ENCODE peak calls at places on chromosome 1, in eight cellular contexts. One of them, this sample, is unnamed.

GRCh38 chr1:108561731-108562326 is 1.9 kb downstream of the EEIG2 start:
- DNase-seq in OCI-LY7: peak
- DNase-seq in cardiac muscle cell: peak
- DNase-seq in dorsolateral prefrontal cortex: peak
- DNase-seq in GM06990: peak
- DNase-seq in tibial nerve: peak
- DNase-seq in endodermal cell: peak
- DNase-seq in fibroblast of lung: no peak
- DNase-seq in this sample: peak

GRCh38 chr1:165816801-165817497 is 10.5 kb upstream of the UCK2 start:
- DNase-seq in OCI-LY7: no peak
- DNase-seq in cardiac muscle cell: peak
- DNase-seq in dorsolateral prefrontal cortex: no peak
- DNase-seq in GM06990: no peak
- DNase-seq in tibial nerve: no peak
- DNase-seq in endodermal cell: no peak
- DNase-seq in fibroblast of lung: no peak
- DNase-seq in this sample: no peak

GRCh38 chr1:54949971-54950360 is 30.5 kb upstream of the TMEM61 start:
- DNase-seq in OCI-LY7: no peak
- DNase-seq in cardiac muscle cell: no peak
- DNase-seq in dorsolateral prefrontal cortex: no peak
- DNase-seq in GM06990: no peak
- DNase-seq in tibial nerve: peak
- DNase-seq in endodermal cell: no peak
- DNase-seq in fibroblast of lung: peak
- DNase-seq in this sample: peak

GRCh38 chr1:200282497-200283122 is 127.2 kb downstream of the ZNF281 start:
- DNase-seq in OCI-LY7: no peak
- DNase-seq in cardiac muscle cell: no peak
- DNase-seq in dorsolateral prefrontal cortex: no peak
- DNase-seq in GM06990: no peak
- DNase-seq in tibial nerve: no peak
- DNase-seq in endodermal cell: no peak
- DNase-seq in fibroblast of lung: no peak
- DNase-seq in this sample: no peak

GRCh38 chr1:27602510-27603319 is 1.2 kb downstream of the AHDC1 start:
- DNase-seq in OCI-LY7: peak
- DNase-seq in cardiac muscle cell: peak
- DNase-seq in dorsolateral prefrontal cortex: no peak
- DNase-seq in GM06990: no peak
- DNase-seq in tibial nerve: no peak
- DNase-seq in endodermal cell: peak
- DNase-seq in fibroblast of lung: no peak
- DNase-seq in this sample: no peak

GRCh38 chr1:8571200-8571984 is 246.0 kb downstream of the RERE start:
- DNase-seq in OCI-LY7: peak
- DNase-seq in cardiac muscle cell: peak
- DNase-seq in dorsolateral prefrontal cortex: no peak
- DNase-seq in GM06990: no peak
- DNase-seq in tibial nerve: peak
- DNase-seq in endodermal cell: no peak
- DNase-seq in fibroblast of lung: peak
- DNase-seq in this sample: peak

GRCh38 chr1:41683681-41684500 is 199.4 kb upstream of the EDN2 start:
- DNase-seq in OCI-LY7: no peak
- DNase-seq in cardiac muscle cell: no peak
- DNase-seq in dorsolateral prefrontal cortex: no peak
- DNase-seq in GM06990: peak
- DNase-seq in tibial nerve: no peak
- DNase-seq in endodermal cell: no peak
- DNase-seq in fibroblast of lung: peak
- DNase-seq in this sample: no peak

GRCh38 chr1:22676916-22677601 is 24.0 kb downstream of the C1QB start:
- DNase-seq in OCI-LY7: no peak
- DNase-seq in cardiac muscle cell: no peak
- DNase-seq in dorsolateral prefrontal cortex: no peak
- DNase-seq in GM06990: no peak
- DNase-seq in tibial nerve: no peak
- DNase-seq in endodermal cell: no peak
- DNase-seq in fibroblast of lung: peak
- DNase-seq in this sample: no peak

GRCh38 chr1:27526569-27527222 is 36.7 kb upstream of the WASF2 start:
- DNase-seq in OCI-LY7: peak
- DNase-seq in cardiac muscle cell: no peak
- DNase-seq in dorsolateral prefrontal cortex: no peak
- DNase-seq in GM06990: no peak
- DNase-seq in tibial nerve: no peak
- DNase-seq in endodermal cell: no peak
- DNase-seq in fibroblast of lung: no peak
- DNase-seq in this sample: no peak

GRCh38 chr1:244187310-244187709 is 136.2 kb downstream of the ZBTB18 start:
- DNase-seq in OCI-LY7: no peak
- DNase-seq in cardiac muscle cell: no peak
- DNase-seq in dorsolateral prefrontal cortex: peak
- DNase-seq in GM06990: no peak
- DNase-seq in tibial nerve: no peak
- DNase-seq in endodermal cell: no peak
- DNase-seq in fibroblast of lung: no peak
- DNase-seq in this sample: no peak

GRCh38 chr1:224592636-224593579 is 23.2 kb upstream of the CNIH3 start:
- DNase-seq in OCI-LY7: peak
- DNase-seq in cardiac muscle cell: no peak
- DNase-seq in dorsolateral prefrontal cortex: no peak
- DNase-seq in GM06990: peak
- DNase-seq in tibial nerve: no peak
- DNase-seq in endodermal cell: no peak
- DNase-seq in fibroblast of lung: peak
- DNase-seq in this sample: peak

GRCh38 chr1:6417961-6418667 is 1.6 kb downstream of the HES2 start:
- DNase-seq in OCI-LY7: no peak
- DNase-seq in cardiac muscle cell: no peak
- DNase-seq in dorsolateral prefrontal cortex: no peak
- DNase-seq in GM06990: no peak
- DNase-seq in tibial nerve: no peak
- DNase-seq in endodermal cell: no peak
- DNase-seq in fibroblast of lung: no peak
- DNase-seq in this sample: no peak

GRCh38 chr1:6419803-6420593 is at the start of gene HES2:
- DNase-seq in OCI-LY7: no peak
- DNase-seq in cardiac muscle cell: no peak
- DNase-seq in dorsolateral prefrontal cortex: no peak
- DNase-seq in GM06990: no peak
- DNase-seq in tibial nerve: no peak
- DNase-seq in endodermal cell: peak
- DNase-seq in fibroblast of lung: no peak
- DNase-seq in this sample: no peak

GRCh38 chr1:6420594-6421042 is 899 bp upstream of the HES2 start:
- DNase-seq in OCI-LY7: no peak
- DNase-seq in cardiac muscle cell: no peak
- DNase-seq in dorsolateral prefrontal cortex: no peak
- DNase-seq in GM06990: no peak
- DNase-seq in tibial nerve: no peak
- DNase-seq in endodermal cell: peak
- DNase-seq in fibroblast of lung: no peak
- DNase-seq in this sample: no peak

GRCh38 chr1:6419397-6419802 is 319 bp downstream of the HES2 start:
- DNase-seq in OCI-LY7: no peak
- DNase-seq in cardiac muscle cell: no peak
- DNase-seq in dorsolateral prefrontal cortex: no peak
- DNase-seq in GM06990: no peak
- DNase-seq in tibial nerve: no peak
- DNase-seq in endodermal cell: peak
- DNase-seq in fibroblast of lung: no peak
- DNase-seq in this sample: no peak

DNA sequence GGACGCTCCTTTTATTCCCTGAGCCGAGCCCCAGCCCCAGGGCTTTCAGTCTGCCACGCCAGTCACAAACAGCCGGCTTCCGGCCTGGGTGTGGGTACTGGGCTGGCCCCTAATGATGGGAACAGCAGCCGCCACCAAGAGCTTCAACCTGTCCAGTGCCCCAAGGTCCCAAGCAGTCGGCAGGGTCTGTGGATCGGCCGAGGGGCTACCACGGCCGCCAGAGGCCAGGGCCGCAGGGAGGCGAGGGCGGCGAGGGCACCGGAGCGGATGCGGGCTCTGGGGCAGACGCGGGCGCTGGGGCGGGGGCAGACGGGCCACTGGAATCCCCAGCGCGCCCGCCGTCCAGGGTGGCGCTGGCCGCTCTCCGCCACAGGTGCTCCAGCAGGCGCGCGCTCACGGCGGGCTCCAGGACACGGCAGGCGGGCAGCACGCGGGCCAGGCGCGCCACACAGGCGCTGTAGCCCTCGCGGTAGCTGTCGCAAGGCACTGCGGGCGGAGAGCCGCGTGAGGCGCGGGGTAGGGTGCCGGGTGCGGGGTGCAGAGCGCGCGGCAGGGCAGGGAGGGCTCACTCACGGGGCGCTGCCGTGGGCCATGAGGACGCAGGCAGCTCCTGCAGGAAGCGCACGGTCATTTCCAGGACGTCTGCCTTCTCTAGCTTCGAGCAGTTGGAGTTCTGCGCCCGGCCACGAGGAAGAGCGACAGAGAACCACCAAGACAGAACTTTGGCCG is 887 bp downstream of the HES2 start:
- DNase-seq in OCI-LY7: no peak
- DNase-seq in cardiac muscle cell: no peak
- DNase-seq in dorsolateral prefrontal cortex: no peak
- DNase-seq in GM06990: no peak
- DNase-seq in tibial nerve: no peak
- DNase-seq in endodermal cell: peak
- DNase-seq in fibroblast of lung: no peak
- DNase-seq in this sample: no peak
- H3K4me3 ChIP-seq in OCI-LY7: no peak
- H3K4me3 ChIP-seq in cardiac muscle cell: no peak
- H3K4me3 ChIP-seq in dorsolateral prefrontal cortex: no peak
- H3K4me3 ChIP-seq in GM06990: no peak
- H3K4me3 ChIP-seq in tibial nerve: no peak
- H3K4me3 ChIP-seq in endodermal cell: no peak
- H3K4me3 ChIP-seq in fibroblast of lung: no peak
- H3K4me3 ChIP-seq in this sample: no peak

GRCh38 chr1:32622806-32623694 is 27.3 kb downstream of the ZBTB8OS start:
- DNase-seq in OCI-LY7: no peak
- DNase-seq in cardiac muscle cell: no peak
- DNase-seq in dorsolateral prefrontal cortex: no peak
- DNase-seq in GM06990: peak
- DNase-seq in tibial nerve: no peak
- DNase-seq in endodermal cell: no peak
- DNase-seq in fibroblast of lung: no peak
- DNase-seq in this sample: no peak
- TF ChIP-seq CTCF in OCI-LY7: no peak
- TF ChIP-seq CTCF in cardiac muscle cell: no peak
- TF ChIP-seq CTCF in dorsolateral prefrontal cortex: no peak
- TF ChIP-seq CTCF in GM06990: no peak
- TF ChIP-seq CTCF in tibial nerve: no peak
- TF ChIP-seq CTCF in endodermal cell: no peak
- TF ChIP-seq CTCF in fibroblast of lung: no peak
- TF ChIP-seq CTCF in this sample: no peak

GRCh38 chr1:160193091-160193819 is 2.9 kb downstream of the CASQ1 start:
- DNase-seq in OCI-LY7: peak
- DNase-seq in cardiac muscle cell: peak
- DNase-seq in dorsolateral prefrontal cortex: peak
- DNase-seq in GM06990: peak
- DNase-seq in tibial nerve: peak
- DNase-seq in endodermal cell: peak
- DNase-seq in fibroblast of lung: peak
- DNase-seq in this sample: peak
- H3K4me3 ChIP-seq in OCI-LY7: no peak
- H3K4me3 ChIP-seq in cardiac muscle cell: no peak
- H3K4me3 ChIP-seq in dorsolateral prefrontal cortex: peak
- H3K4me3 ChIP-seq in GM06990: no peak
- H3K4me3 ChIP-seq in tibial nerve: no peak
- H3K4me3 ChIP-seq in endodermal cell: no peak
- H3K4me3 ChIP-seq in fibroblast of lung: no peak
- H3K4me3 ChIP-seq in this sample: no peak

GRCh38 chr1:152580433-152580832 is at the start of gene LCE3D:
- DNase-seq in OCI-LY7: no peak
- DNase-seq in cardiac muscle cell: no peak
- DNase-seq in dorsolateral prefrontal cortex: no peak
- DNase-seq in GM06990: no peak
- DNase-seq in tibial nerve: no peak
- DNase-seq in endodermal cell: no peak
- DNase-seq in fibroblast of lung: no peak
- DNase-seq in this sample: no peak
- TF ChIP-seq CTCF in OCI-LY7: no peak
- TF ChIP-seq CTCF in cardiac muscle cell: no peak
- TF ChIP-seq CTCF in dorsolateral prefrontal cortex: no peak
- TF ChIP-seq CTCF in GM06990: no peak
- TF ChIP-seq CTCF in tibial nerve: no peak
- TF ChIP-seq CTCF in endodermal cell: no peak
- TF ChIP-seq CTCF in fibroblast of lung: no peak
- TF ChIP-seq CTCF in this sample: no peak

GRCh38 chr1:24389231-24389678 is 24.3 kb downstream of the STPG1 start:
- DNase-seq in OCI-LY7: no peak
- DNase-seq in cardiac muscle cell: no peak
- DNase-seq in dorsolateral prefrontal cortex: no peak
- DNase-seq in GM06990: no peak
- DNase-seq in tibial nerve: no peak
- DNase-seq in endodermal cell: no peak
- DNase-seq in fibroblast of lung: no peak
- DNase-seq in this sample: no peak
- H3K4me3 ChIP-seq in OCI-LY7: no peak
- H3K4me3 ChIP-seq in cardiac muscle cell: no peak
- H3K4me3 ChIP-seq in dorsolateral prefrontal cortex: no peak
- H3K4me3 ChIP-seq in GM06990: no peak
- H3K4me3 ChIP-seq in tibial nerve: no peak
- H3K4me3 ChIP-seq in endodermal cell: no peak
- H3K4me3 ChIP-seq in fibroblast of lung: no peak
- H3K4me3 ChIP-seq in this sample: no peak

This sample was measured in fibroblast of pulmonary artery.